ENCODE peak calls at places on chromosomes 2 and 18, in eight cellular contexts. X is H9, A is memory B cell, Y is NCI-H2171 treated with DMSO at 0.1 percent for 48 hours, Z is astrocyte of the cerebellum, S is NCI-H2107, H is left ventricle myocardium inferior, U is left lung. J is an unnamed sample.

GRCh38 chr2:209696836-209697711 is 74.6 kb upstream of the UNC80 start:
- DNase-seq in X (no peak), A (no peak), Y (peak), Z (peak), S (no peak), H (no peak), U (no peak), J (no peak)

GRCh38 chr18:46071615-46071893 is 506 bp downstream of the PSTPIP2 start:
- DNase-seq in X (no peak), A (no peak), Y (no peak), Z (no peak), S (no peak), H (no peak), U (no peak), J (no peak)

GRCh38 chr18:48090021-48090420 is 159.6 kb upstream of the SMAD2 start:
- DNase-seq in X (no peak), A (no peak), Y (no peak), Z (no peak), S (no peak), H (no peak), U (no peak), J (no peak)

GRCh38 chr2:168438553-168438952 is 17.5 kb upstream of the CERS6 start:
- DNase-seq in X (no peak), A (no peak), Y (no peak), Z (no peak), S (no peak), H (no peak), U (no peak), J (no peak)

GRCh38 chr2:112480540-112481049 is 1.4 kb upstream of the TTL start:
- DNase-seq in X (no peak), A (peak), Y (peak), Z (no peak), S (no peak), H (no peak), U (no peak), J (no peak)

GRCh38 chr2:118974103-118974911 is 32.3 kb downstream of the MARCO start:
- DNase-seq in X (no peak), A (no peak), Y (no peak), Z (no peak), S (no peak), H (no peak), U (peak), J (no peak)

GRCh38 chr2:38174646-38175096 is 98.7 kb upstream of the CYP1B1 start:
- DNase-seq in X (no peak), A (no peak), Y (no peak), Z (peak), S (no peak), H (no peak), U (no peak), J (no peak)

GRCh38 chr2:196783431-196784094 is 15.9 kb downstream of the GTF3C3 start:
- DNase-seq in X (no peak), A (no peak), Y (no peak), Z (no peak), S (no peak), H (no peak), U (no peak), J (no peak)

GRCh38 chr2:97991081-97991856 is 4.5 kb downstream of the TMEM131 start:
- DNase-seq in X (no peak), A (no peak), Y (no peak), Z (no peak), S (no peak), H (no peak), U (no peak), J (no peak)

GRCh38 chr18:70421471-70421870 is 132.6 kb downstream of the SOCS6 start:
- DNase-seq in X (no peak), A (no peak), Y (no peak), Z (no peak), S (no peak), H (no peak), U (no peak), J (no peak)

GRCh38 chr2:18336975-18337374 is 223.5 kb downstream of the RDH14 start:
- DNase-seq in X (no peak), A (no peak), Y (no peak), Z (no peak), S (no peak), H (no peak), U (no peak), J (no peak)

GRCh38 chr2:84838434-84839145 is 42.3 kb downstream of the TRABD2A start:
- DNase-seq in X (no peak), A (no peak), Y (no peak), Z (no peak), S (no peak), H (no peak), U (no peak), J (no peak)

GRCh38 chr2:196160101-196160500 is 11.3 kb downstream of the STK17B start:
- DNase-seq in X (peak), A (peak), Y (no peak), Z (peak), S (no peak), H (no peak), U (peak), J (no peak)

GRCh38 chr2:112783187-112783721 is 1.0 kb downstream of the IL1A start:
- DNase-seq in X (no peak), A (no peak), Y (no peak), Z (no peak), S (no peak), H (no peak), U (no peak), J (no peak)

GRCh38 chr2:23791030-23791429 is 135.9 kb downstream of the ATAD2B start:
- DNase-seq in X (no peak), A (no peak), Y (no peak), Z (peak), S (no peak), H (no peak), U (no peak), J (no peak)

GRCh38 chr2:188600536-188601210 is 309.0 kb downstream of the GULP1 start:
- DNase-seq in X (no peak), A (no peak), Y (no peak), Z (peak), S (no peak), H (no peak), U (no peak), J (no peak)

GRCh38 chr2:46216213-46216612 is 81.0 kb upstream of the EPAS1 start:
- DNase-seq in X (no peak), A (no peak), Y (no peak), Z (peak), S (no peak), H (no peak), U (no peak), J (no peak)

GRCh38 chr2:70553334-70553583 is 367 bp downstream of the TGFA start:
- DNase-seq in X (peak), A (no peak), Y (no peak), Z (no peak), S (peak), H (no peak), U (peak), J (no peak)

GRCh38 chr2:104939570-104940235 is 85.8 kb downstream of the POU3F3 start:
- DNase-seq in X (no peak), A (no peak), Y (no peak), Z (no peak), S (no peak), H (no peak), U (no peak), J (no peak)

GRCh38 chr2:152245653-152246052 is 70.1 kb upstream of the STAM2 start:
- DNase-seq in X (no peak), A (no peak), Y (no peak), Z (no peak), S (no peak), H (no peak), U (no peak), J (no peak)

GRCh38 chr18:63178526-63178880 is 141.1 kb downstream of the BCL2 start:
- DNase-seq in X (no peak), A (no peak), Y (peak), Z (no peak), S (peak), H (peak), U (no peak), J (no peak)

GRCh38 chr18:48922801-48923730 is 27.7 kb downstream of the SMAD7 start:
- DNase-seq in X (peak), A (no peak), Y (peak), Z (peak), S (no peak), H (peak), U (peak), J (no peak)

GRCh38 chr2:213932-214693 is 49.7 kb downstream of the SH3YL1 start:
- DNase-seq in X (no peak), A (no peak), Y (no peak), Z (no peak), S (no peak), H (peak), U (no peak), J (no peak)

GRCh38 chr2:233462826-233463470 is 103.6 kb downstream of the USP40 start:
- DNase-seq in X (no peak), A (no peak), Y (no peak), Z (no peak), S (no peak), H (no peak), U (peak), J (no peak)

GRCh38 chr2:126998486-126998885 is 99.8 kb downstream of the TEX51 start:
- DNase-seq in X (no peak), A (no peak), Y (no peak), Z (no peak), S (no peak), H (no peak), U (no peak), J (no peak)

GRCh38 chr2:197848602-197849001 is 44.2 kb downstream of the PLCL1 start:
- DNase-seq in X (no peak), A (no peak), Y (no peak), Z (no peak), S (no peak), H (no peak), U (no peak), J (no peak)

GRCh38 chr2:102110168-102110567 is 32.4 kb upstream of the IL1R1 start:
- DNase-seq in X (no peak), A (no peak), Y (no peak), Z (no peak), S (no peak), H (no peak), U (no peak), J (no peak)

GRCh38 chr2:9984217-9984739 is 32.8 kb downstream of the GRHL1 start:
- DNase-seq in X (no peak), A (peak), Y (peak), Z (peak), S (peak), H (no peak), U (no peak), J (no peak)

GRCh38 chr2:204491528-204491927 is 53.7 kb upstream of the PARD3B start:
- DNase-seq in X (no peak), A (no peak), Y (peak), Z (peak), S (no peak), H (no peak), U (no peak), J (no peak)

GRCh38 chr2:127659408-127660290 is 13.7 kb downstream of the GPR17 start:
- DNase-seq in X (no peak), A (no peak), Y (no peak), Z (no peak), S (no peak), H (peak), U (peak), J (no peak)

GRCh38 chr2:65076345-65076710 is 20.1 kb downstream of the CEP68 start:
- DNase-seq in X (no peak), A (no peak), Y (no peak), Z (peak), S (no peak), H (no peak), U (no peak), J (no peak)

GRCh38 chr18:48002933-48003365 is 72.5 kb upstream of the SMAD2 start:
- DNase-seq in X (no peak), A (no peak), Y (no peak), Z (peak), S (no peak), H (peak), U (peak), J (no peak)

GRCh38 chr2:43013821-43014345 is 212.5 kb downstream of the ZFP36L2 start:
- DNase-seq in X (no peak), A (no peak), Y (no peak), Z (no peak), S (no peak), H (no peak), U (peak), J (no peak)

GRCh38 chr2:176494949-176495353 is 225.7 kb downstream of the MTX2 start:
- DNase-seq in X (no peak), A (no peak), Y (no peak), Z (no peak), S (no peak), H (peak), U (peak), J (no peak)

GRCh38 chr2:27720004-27720551 is 51.4 kb upstream of the MRPL33 start:
- DNase-seq in X (no peak), A (no peak), Y (no peak), Z (peak), S (no peak), H (no peak), U (peak), J (no peak)

GRCh38 chr2:172344159-172344558 is 83.2 kb upstream of the ITGA6 start:
- DNase-seq in X (no peak), A (no peak), Y (no peak), Z (no peak), S (no peak), H (no peak), U (no peak), J (no peak)

GRCh38 chr2:180907731-180908130 is 72.7 kb upstream of the UBE2E3 start:
- DNase-seq in X (no peak), A (no peak), Y (no peak), Z (peak), S (no peak), H (no peak), U (no peak), J (no peak)

GRCh38 chr2:152710713-152711112 is 6.5 kb downstream of the PRPF40A start:
- DNase-seq in X (no peak), A (no peak), Y (no peak), Z (no peak), S (no peak), H (no peak), U (no peak), J (no peak)

GRCh38 chr18:79434611-79435010 is 38.9 kb downstream of the NFATC1 start:
- DNase-seq in X (no peak), A (no peak), Y (peak), Z (no peak), S (no peak), H (no peak), U (no peak), J (no peak)

GRCh38 chr18:26941608-26942007 is 76.1 kb upstream of the AQP4 start:
- DNase-seq in X (no peak), A (no peak), Y (no peak), Z (no peak), S (no peak), H (no peak), U (no peak), J (no peak)